ENCODE peak calls at places on chromosomes 1 and 21, in seven cellular contexts. M, J, V, D, U, C and P are unnamed samples.

GRCh38 chr1:229480500-229480899 is 27.6 kb downstream of the NUP133 start:
- DNase-seq in M (no peak), J (no peak), V (no peak), D (no peak), U (no peak), C (no peak), P (no peak)

GRCh38 chr1:32431736-32432400 is 33.0 kb upstream of the ZBTB8B start:
- DNase-seq in M (no peak), J (no peak), V (no peak), D (no peak), U (no peak), C (no peak), P (no peak)

GRCh38 chr21:15731243-15731613 is 1.4 kb downstream of the USP25 start:
- DNase-seq in M (no peak), J (no peak), V (no peak), D (no peak), U (no peak), C (peak), P (peak)

GRCh38 chr1:185338719-185339622 is 21.9 kb upstream of the IVNS1ABP start:
- DNase-seq in M (peak), J (no peak), V (no peak), D (no peak), U (peak), C (peak), P (no peak)

GRCh38 chr1:55803429-55803828 is 588.3 kb upstream of the USP24 start:
- DNase-seq in M (no peak), J (no peak), V (no peak), D (no peak), U (no peak), C (no peak), P (no peak)

GRCh38 chr21:37339527-37339889 is 27.1 kb upstream of the DYRK1A start:
- DNase-seq in M (no peak), J (no peak), V (no peak), D (no peak), U (no peak), C (no peak), P (no peak)

GRCh38 chr1:32309960-32310359 is 18.1 kb downstream of the HDAC1 start:
- DNase-seq in M (no peak), J (no peak), V (no peak), D (no peak), U (no peak), C (no peak), P (no peak)

GRCh38 chr1:119871881-119872280 is 24.4 kb downstream of the ADAM30 start:
- DNase-seq in M (no peak), J (no peak), V (no peak), D (no peak), U (no peak), C (no peak), P (no peak)

GRCh38 chr1:66728021-66728420 is 24.2 kb upstream of the DYNLT5 start:
- DNase-seq in M (no peak), J (no peak), V (no peak), D (no peak), U (no peak), C (no peak), P (no peak)

GRCh38 chr1:229155472-229155871 is 115.4 kb upstream of the RAB4A start:
- DNase-seq in M (peak), J (no peak), V (no peak), D (no peak), U (peak), C (peak), P (no peak)

GRCh38 chr1:237671262-237671661 is 219.5 kb downstream of the ZP4 start:
- DNase-seq in M (no peak), J (no peak), V (no peak), D (no peak), U (no peak), C (no peak), P (no peak)

GRCh38 chr1:46084553-46085448 is 47.6 kb downstream of the PIK3R3 start:
- DNase-seq in M (no peak), J (no peak), V (no peak), D (no peak), U (no peak), C (no peak), P (no peak)

GRCh38 chr21:40837456-40837855 is 9.5 kb downstream of the DSCAM start:
- DNase-seq in M (no peak), J (no peak), V (no peak), D (no peak), U (no peak), C (no peak), P (no peak)

GRCh38 chr1:46342084-46342656 is 1.6 kb downstream of the NSUN4 start:
- DNase-seq in M (no peak), J (no peak), V (peak), D (no peak), U (no peak), C (peak), P (no peak)

GRCh38 chr21:36966846-36967657 is 583 bp upstream of the HLCS start:
- DNase-seq in M (peak), J (peak), V (no peak), D (no peak), U (peak), C (peak), P (no peak)

GRCh38 chr1:202835548-202836072 is 24.9 kb downstream of the PCAT6 start:
- DNase-seq in M (no peak), J (no peak), V (no peak), D (no peak), U (no peak), C (peak), P (no peak)

GRCh38 chr1:65979145-65979544 is 186.4 kb downstream of the PDE4B start:
- DNase-seq in M (no peak), J (no peak), V (no peak), D (no peak), U (no peak), C (no peak), P (no peak)

GRCh38 chr21:43939443-43940328 is 72.4 kb upstream of the TRAPPC10 start:
- DNase-seq in M (no peak), J (no peak), V (no peak), D (no peak), U (no peak), C (no peak), P (no peak)

GRCh38 chr21:14991957-14992356 is 72.8 kb downstream of the NRIP1 start:
- DNase-seq in M (no peak), J (no peak), V (no peak), D (no peak), U (peak), C (no peak), P (no peak)

GRCh38 chr1:116504308-116505156 is 66.3 kb downstream of the CD58 start:
- DNase-seq in M (peak), J (no peak), V (peak), D (no peak), U (peak), C (peak), P (peak)

GRCh38 chr1:187920976-187921375 is 1092.2 kb downstream of the PLA2G4A start:
- DNase-seq in M (no peak), J (no peak), V (no peak), D (no peak), U (no peak), C (no peak), P (no peak)

GRCh38 chr1:31745071-31745897 is 18.9 kb downstream of the ADGRB2 start:
- DNase-seq in M (no peak), J (peak), V (peak), D (no peak), U (peak), C (peak), P (peak)

GRCh38 chr1:220884981-220885918 is 6.0 kb downstream of the HLX start:
- DNase-seq in M (no peak), J (no peak), V (no peak), D (no peak), U (no peak), C (no peak), P (no peak)

GRCh38 chr1:235783148-235783776 is 83.4 kb downstream of the LYST start:
- DNase-seq in M (no peak), J (no peak), V (no peak), D (peak), U (no peak), C (peak), P (no peak)

GRCh38 chr1:230127105-230128054 is 60.3 kb downstream of the GALNT2 start:
- DNase-seq in M (peak), J (no peak), V (no peak), D (no peak), U (no peak), C (no peak), P (no peak)

GRCh38 chr21:28124541-28124940 is 868.1 kb downstream of the LTN1 start:
- DNase-seq in M (no peak), J (no peak), V (no peak), D (no peak), U (no peak), C (no peak), P (no peak)

DNA sequence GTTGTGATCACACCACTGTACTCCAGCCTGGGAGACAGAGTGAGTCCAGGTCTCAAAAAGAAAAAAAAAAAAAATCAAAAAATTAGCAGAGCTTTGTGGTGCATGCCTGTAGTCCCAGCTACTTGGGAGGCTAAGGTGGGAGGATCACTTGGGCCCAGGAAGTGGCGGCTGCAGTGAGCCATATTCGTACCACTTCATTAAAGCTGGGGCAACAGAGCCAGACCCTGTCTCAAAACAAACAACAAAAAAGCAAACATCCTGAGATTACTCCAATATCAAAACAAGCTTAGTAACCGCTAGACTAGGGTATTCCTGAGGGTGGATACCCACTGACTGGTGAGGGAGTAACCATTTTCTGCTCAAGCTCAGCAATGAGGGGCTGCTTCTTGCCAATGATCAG is 12.9 kb upstream of the THRAP3 start:
- DNase-seq in M (no peak), J (no peak), V (no peak), D (no peak), U (no peak), C (no peak), P (no peak)
- TF ChIP-seq POLR2A in M (no peak), J (no peak), V (no peak), D (no peak), U (no peak), C (no peak), P (no peak)

GRCh38 chr1:61519631-61520030 is 205.3 kb downstream of the TM2D1 start:
- DNase-seq in M (no peak), J (no peak), V (no peak), D (no peak), U (no peak), C (no peak), P (no peak)

GRCh38 chr1:61523219-61523618 is 201.7 kb downstream of the TM2D1 start:
- DNase-seq in M (no peak), J (no peak), V (no peak), D (no peak), U (no peak), C (no peak), P (no peak)

GRCh38 chr1:61515096-61515495 is 209.8 kb downstream of the TM2D1 start:
- DNase-seq in M (no peak), J (no peak), V (no peak), D (no peak), U (no peak), C (no peak), P (no peak)

GRCh38 chr1:61518670-61519400 is 206.1 kb downstream of the TM2D1 start:
- DNase-seq in M (no peak), J (no peak), V (no peak), D (no peak), U (no peak), C (no peak), P (no peak)

GRCh38 chr1:61517345-61517744 is 207.6 kb downstream of the TM2D1 start:
- DNase-seq in M (no peak), J (no peak), V (no peak), D (no peak), U (no peak), C (no peak), P (no peak)
- TF ChIP-seq POLR2A in M (no peak), J (no peak), V (no peak), D (no peak), U (no peak), C (no peak), P (no peak)

DNA sequence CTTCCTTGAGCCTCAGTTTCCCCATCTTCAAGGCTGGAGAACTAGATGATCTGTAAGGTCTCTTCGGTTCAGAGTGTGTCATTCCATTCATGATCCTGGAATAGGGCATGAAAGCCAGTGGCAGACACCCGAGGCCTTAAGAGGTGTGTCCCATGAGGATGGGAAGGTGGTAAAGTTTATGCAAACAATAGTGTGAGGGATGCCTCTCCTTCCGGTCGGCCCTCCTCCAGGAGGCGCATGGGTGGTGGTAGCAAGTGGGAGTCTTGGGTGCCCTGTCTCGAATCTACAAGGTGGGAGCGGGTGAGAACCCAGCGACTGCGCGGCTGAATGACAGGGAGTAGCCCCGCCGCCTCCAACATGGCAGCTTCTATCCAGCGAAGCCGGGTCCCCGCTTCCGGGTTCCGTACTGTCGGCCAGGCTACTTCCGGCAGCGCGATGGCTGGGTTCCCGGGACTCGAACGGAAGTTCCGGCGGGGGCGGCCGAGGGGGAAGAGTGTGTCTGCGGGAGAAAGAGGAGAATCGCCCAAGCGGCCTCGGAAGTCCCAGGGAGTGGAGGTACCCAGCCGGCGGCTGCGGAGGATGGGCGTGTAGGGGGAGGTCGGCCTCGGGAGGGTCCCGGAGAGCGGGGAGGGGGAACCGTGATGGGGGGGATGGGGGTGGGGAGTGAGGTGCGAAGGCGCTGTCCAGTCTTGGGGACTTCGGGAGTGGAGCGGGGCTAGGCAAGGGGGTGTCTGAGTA is at the start of gene LYPLA2:
- DNase-seq in M (peak), J (peak), V (peak), D (peak), U (peak), C (peak), P (peak)
- TF ChIP-seq POLR2A in M (no peak), J (peak), V (peak), D (no peak), U (no peak), C (peak), P (peak)

GRCh38 chr1:28905921-28906666 is 8.3 kb upstream of the EPB41 start:
- DNase-seq in M (no peak), J (no peak), V (no peak), D (no peak), U (no peak), C (no peak), P (no peak)

GRCh38 chr1:28914228-28915035 is at the start of gene EPB41:
- DNase-seq in M (peak), J (peak), V (peak), D (peak), U (peak), C (peak), P (peak)

GRCh38 chr1:28909198-28909597 is 5.2 kb upstream of the EPB41 start:
- DNase-seq in M (no peak), J (no peak), V (no peak), D (no peak), U (no peak), C (no peak), P (no peak)

GRCh38 chr1:28913786-28914227 is 562 bp upstream of the EPB41 start:
- DNase-seq in M (no peak), J (no peak), V (no peak), D (no peak), U (no peak), C (no peak), P (no peak)

GRCh38 chr1:28910379-28911125 is 3.8 kb upstream of the EPB41 start:
- DNase-seq in M (no peak), J (no peak), V (no peak), D (no peak), U (no peak), C (no peak), P (no peak)
- TF ChIP-seq POLR2A in M (no peak), J (no peak), V (no peak), D (no peak), U (no peak), C (no peak), P (no peak)

GRCh38 chr1:109104364-109105151 is 9.4 kb upstream of the ELAPOR1 start:
- DNase-seq in M (no peak), J (no peak), V (no peak), D (no peak), U (no peak), C (peak), P (no peak)
- TF ChIP-seq POLR2A in M (no peak), J (no peak), V (no peak), D (no peak), U (no peak), C (no peak), P (peak)

DNA sequence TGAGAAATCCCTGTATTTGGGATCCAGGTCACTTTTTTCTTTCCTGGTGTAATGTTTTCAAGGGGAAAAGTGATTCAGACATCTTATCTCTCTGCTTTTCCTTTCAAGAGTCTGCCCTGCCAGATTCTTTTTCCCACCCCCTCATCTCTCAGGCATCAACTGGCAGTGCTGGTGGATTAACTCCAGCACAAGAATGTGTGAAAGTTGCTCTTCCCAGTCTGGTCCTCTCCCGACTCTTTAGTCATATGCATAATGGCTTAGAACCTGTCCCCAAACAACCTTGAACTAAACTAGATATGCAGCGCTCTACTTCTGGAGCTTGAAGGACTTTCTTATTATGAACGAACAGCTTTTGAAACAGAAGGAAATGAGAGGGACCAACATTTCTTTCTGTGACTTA is 88.5 kb downstream of the SLC44A5 start:
- DNase-seq in M (no peak), J (no peak), V (no peak), D (no peak), U (peak), C (no peak), P (no peak)
- TF ChIP-seq POLR2A in M (no peak), J (no peak), V (no peak), D (no peak), U (no peak), C (no peak), P (no peak)

DNA sequence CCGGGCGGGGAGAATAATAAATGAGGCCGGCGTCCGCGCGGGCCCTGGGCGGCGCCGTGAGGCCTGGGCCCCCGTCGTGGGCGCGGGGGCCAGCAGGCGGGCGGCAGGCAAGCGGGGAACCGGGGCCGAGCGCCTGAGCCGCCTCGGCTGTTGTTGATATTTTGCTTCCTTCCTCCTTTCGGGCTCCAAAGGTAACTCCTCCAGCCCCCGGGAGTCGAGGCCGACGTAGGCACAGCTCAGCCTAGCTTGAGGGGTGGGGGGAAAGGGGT is at the start of gene MEF2D:
- DNase-seq in M (peak), J (no peak), V (no peak), D (no peak), U (no peak), C (no peak), P (no peak)
- TF ChIP-seq POLR2A in M (no peak), J (no peak), V (peak), D (no peak), U (peak), C (peak), P (no peak)